ENCODE peak calls at places on chromosomes 6 and 20, in five cellular contexts. One of them, this sample, is unnamed.

GRCh38 chr6:19181252-19181651 is 655.9 kb upstream of the ID4 start:
- DNase-seq in left lung: no peak
- DNase-seq in substantia nigra: no peak
- DNase-seq in A673: no peak
- DNase-seq in left ventricle myocardium inferior: no peak
- DNase-seq in this sample: no peak

GRCh38 chr6:123489589-123489988 is 147.2 kb downstream of the TRDN start:
- DNase-seq in left ventricle myocardium inferior: no peak
- DNase-seq in A673: no peak
- DNase-seq in left lung: no peak
- DNase-seq in substantia nigra: no peak
- DNase-seq in this sample: no peak

GRCh38 chr6:117810269-117810668 is 96.8 kb upstream of the SLC35F1 start:
- DNase-seq in left ventricle myocardium inferior: no peak
- DNase-seq in substantia nigra: no peak
- DNase-seq in A673: no peak
- DNase-seq in left lung: no peak
- DNase-seq in this sample: no peak

GRCh38 chr6:2937627-2938003 is 33.8 kb downstream of the SERPINB6 start:
- DNase-seq in left lung: no peak
- DNase-seq in substantia nigra: no peak
- DNase-seq in left ventricle myocardium inferior: no peak
- DNase-seq in A673: no peak
- DNase-seq in this sample: no peak

GRCh38 chr20:31705598-31706597 is 16.8 kb downstream of the BCL2L1 start:
- DNase-seq in left lung: no peak
- DNase-seq in substantia nigra: no peak
- DNase-seq in left ventricle myocardium inferior: no peak
- DNase-seq in A673: no peak
- DNase-seq in this sample: no peak

GRCh38 chr6:88166901-88167624 is 916 bp upstream of the CNR1 start:
- DNase-seq in left ventricle myocardium inferior: no peak
- DNase-seq in A673: no peak
- DNase-seq in substantia nigra: no peak
- DNase-seq in left lung: no peak
- DNase-seq in this sample: no peak

GRCh38 chr6:169881398-169881797 is 130.0 kb downstream of the ERMARD start:
- DNase-seq in A673: no peak
- DNase-seq in left ventricle myocardium inferior: no peak
- DNase-seq in substantia nigra: no peak
- DNase-seq in left lung: no peak
- DNase-seq in this sample: no peak

GRCh38 chr6:152118678-152119077 is 311.2 kb downstream of the ESR1 start:
- DNase-seq in substantia nigra: no peak
- DNase-seq in left lung: no peak
- DNase-seq in left ventricle myocardium inferior: no peak
- DNase-seq in A673: peak
- DNase-seq in this sample: no peak

GRCh38 chr6:11042750-11043551 is 1.2 kb downstream of the ELOVL2 start:
- DNase-seq in A673: peak
- DNase-seq in left ventricle myocardium inferior: no peak
- DNase-seq in left lung: no peak
- DNase-seq in substantia nigra: no peak
- DNase-seq in this sample: no peak
- H3K27ac ChIP-seq in A673: peak
- H3K27ac ChIP-seq in left ventricle myocardium inferior: peak
- H3K27ac ChIP-seq in left lung: no peak
- H3K27ac ChIP-seq in substantia nigra: no peak
- H3K27ac ChIP-seq in this sample: no peak

DNA sequence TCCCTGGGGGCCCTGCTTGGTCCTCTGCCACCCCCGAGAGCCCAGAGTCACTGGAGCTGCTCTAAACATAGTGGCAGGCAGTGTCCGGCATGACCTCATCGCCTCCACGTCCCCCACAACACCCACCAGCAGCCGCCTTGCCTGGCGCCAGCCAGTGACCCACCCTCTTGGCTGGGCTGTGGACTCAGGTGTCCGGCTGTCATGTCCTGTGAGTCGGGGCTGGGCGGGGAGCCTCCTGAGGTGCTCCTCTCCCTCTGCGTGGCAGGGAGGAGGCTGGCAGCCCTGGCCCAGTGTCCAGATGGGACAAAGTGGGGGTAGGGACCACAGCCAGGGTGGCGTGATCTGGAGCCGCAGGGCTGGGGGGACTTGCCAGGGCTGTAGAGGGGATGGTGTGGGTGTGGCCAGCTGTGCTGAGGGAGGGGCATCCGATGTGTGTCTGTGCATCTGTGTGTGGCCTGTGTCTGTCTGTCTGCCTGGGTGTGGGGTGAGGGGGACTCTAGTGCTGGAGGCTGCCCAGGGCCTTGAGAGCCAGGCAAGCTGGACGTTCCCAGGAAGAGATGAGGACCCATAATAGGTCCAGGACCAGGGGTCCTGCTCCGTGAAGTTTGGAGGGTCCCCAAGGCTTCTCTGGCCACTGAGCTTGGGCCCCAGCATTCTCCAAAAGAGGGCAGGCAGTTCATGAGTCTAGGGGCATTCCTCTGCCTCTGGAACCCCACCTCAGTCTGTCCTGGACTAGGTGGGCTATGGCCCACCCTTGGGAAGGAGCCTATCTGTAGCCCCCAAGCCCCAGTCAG is 2.3 kb upstream of the SOX18 start:
- DNase-seq in A673: no peak
- DNase-seq in left lung: no peak
- DNase-seq in left ventricle myocardium inferior: peak
- DNase-seq in substantia nigra: no peak
- DNase-seq in this sample: no peak
- H3K27ac ChIP-seq in A673: no peak
- H3K27ac ChIP-seq in left lung: peak
- H3K27ac ChIP-seq in left ventricle myocardium inferior: peak
- H3K27ac ChIP-seq in substantia nigra: no peak
- H3K27ac ChIP-seq in this sample: no peak

GRCh38 chr6:29524044-29524443 is 35.5 kb downstream of the UBD start:
- DNase-seq in substantia nigra: no peak
- DNase-seq in A673: no peak
- DNase-seq in left lung: no peak
- DNase-seq in left ventricle myocardium inferior: no peak
- DNase-seq in this sample: no peak
- H3K27ac ChIP-seq in substantia nigra: no peak
- H3K27ac ChIP-seq in A673: no peak
- H3K27ac ChIP-seq in left lung: no peak
- H3K27ac ChIP-seq in left ventricle myocardium inferior: no peak
- H3K27ac ChIP-seq in this sample: no peak

GRCh38 chr6:15476631-15477380 is 186.0 kb downstream of the DTNBP1 start:
- DNase-seq in substantia nigra: no peak
- DNase-seq in left ventricle myocardium inferior: no peak
- DNase-seq in left lung: no peak
- DNase-seq in A673: peak
- DNase-seq in this sample: no peak
- H3K27ac ChIP-seq in substantia nigra: no peak
- H3K27ac ChIP-seq in left ventricle myocardium inferior: peak
- H3K27ac ChIP-seq in left lung: peak
- H3K27ac ChIP-seq in A673: no peak
- H3K27ac ChIP-seq in this sample: no peak